ENCODE peak calls at places on chromosome 1, in five cellular contexts. V is retina; G is skeletal muscle cell; M is naive thymus-derived CD4-positive, alpha-beta T cell; Y is brain microvascular endothelial cell. E is an unnamed sample.

GRCh38 chr1:119713039-119713537 is 1.4 kb downstream of the PHGDH start:
- DNase-seq in V (no peak), Y (peak), G (no peak), M (no peak), E (no peak)

GRCh38 chr1:39540504-39541031 is 36.0 kb downstream of the PABPC4 start:
- DNase-seq in G (peak), V (no peak), Y (peak), M (no peak), E (no peak)

GRCh38 chr1:195376190-195376589 is 1232.0 kb downstream of the KCNT2 start:
- DNase-seq in V (no peak), G (no peak), M (no peak), Y (no peak), E (no peak)

GRCh38 chr1:53919675-53920066 is 25.7 kb downstream of the DIO1 start:
- DNase-seq in M (no peak), V (no peak), G (no peak), Y (peak), E (no peak)

GRCh38 chr1:243917863-243918565 is 68.0 kb upstream of the AKT3 start:
- DNase-seq in V (no peak), M (no peak), G (no peak), Y (peak), E (no peak)

GRCh38 chr1:233367057-233367759 is 39.7 kb downstream of the MAP3K21 start:
- DNase-seq in V (no peak), G (no peak), M (no peak), Y (no peak), E (no peak)

GRCh38 chr1:156795787-156796186 is 20.9 kb downstream of the SH2D2A start:
- DNase-seq in Y (no peak), M (no peak), V (no peak), G (no peak), E (no peak)

GRCh38 chr1:54413295-54413694 is 7.1 kb upstream of the SSBP3 start:
- DNase-seq in G (peak), Y (peak), V (peak), M (no peak), E (no peak)

E was measured in T-helper 1 cell.